ENCODE peak calls at places on chromosomes 3 and 15, in six cellular contexts. M is HL-60, L is GM12878, U is mammary epithelial cell, A is GM12864, S is AG04450. K is an unnamed sample.

GRCh38 chr3:121883507-121883906 is 10.7 kb upstream of the SLC15A2 start:
- DNase-seq in M (no peak), L (no peak), U (peak), A (peak), S (no peak), K (no peak)

GRCh38 chr3:138206196-138206595 is 19.1 kb downstream of the ARMC8 start:
- DNase-seq in M (no peak), L (no peak), U (no peak), A (no peak), S (no peak), K (no peak)

GRCh38 chr3:86029590-86029989 is 961.4 kb downstream of the VGLL3 start:
- DNase-seq in M (no peak), L (no peak), U (peak), A (no peak), S (no peak), K (no peak)

GRCh38 chr3:143171141-143171651 is 51.6 kb downstream of the CHST2 start:
- DNase-seq in M (peak), L (peak), U (peak), A (peak), S (peak), K (peak)

GRCh38 chr3:64093825-64094712 is 70.8 kb upstream of the PSMD6 start:
- DNase-seq in M (no peak), L (no peak), U (no peak), A (no peak), S (no peak), K (no peak)

GRCh38 chr3:10798600-10799367 is 17.2 kb upstream of the SLC6A11 start:
- DNase-seq in M (no peak), L (no peak), U (peak), A (no peak), S (no peak), K (no peak)

GRCh38 chr3:138935864-138936762 is 10.8 kb downstream of the FOXL2 start:
- DNase-seq in M (peak), L (no peak), U (peak), A (no peak), S (no peak), K (peak)

GRCh38 chr3:46946856-46947544 is 29.5 kb downstream of the CCDC12 start:
- DNase-seq in M (no peak), L (no peak), U (peak), A (no peak), S (no peak), K (no peak)

GRCh38 chr15:89475688-89476087 is 20.7 kb downstream of the RHCG start:
- DNase-seq in M (no peak), L (no peak), U (no peak), A (no peak), S (no peak), K (no peak)

GRCh38 chr3:52663098-52663497 is 22.6 kb downstream of the PBRM1 start:
- DNase-seq in M (no peak), L (no peak), U (no peak), A (no peak), S (no peak), K (no peak)

GRCh38 chr3:47314056-47314764 is 31.5 kb downstream of the KLHL18 start:
- DNase-seq in M (no peak), L (no peak), U (no peak), A (no peak), S (no peak), K (no peak)

GRCh38 chr15:93467327-93467726 is 378.3 kb upstream of the RGMA start:
- DNase-seq in M (no peak), L (no peak), U (peak), A (no peak), S (no peak), K (no peak)

GRCh38 chr3:19348500-19348899 is 200.2 kb downstream of the KCNH8 start:
- DNase-seq in M (no peak), L (no peak), U (no peak), A (no peak), S (no peak), K (no peak)

GRCh38 chr15:24777307-24777706 is 101.7 kb downstream of the NPAP1 start:
- DNase-seq in M (no peak), L (no peak), U (no peak), A (no peak), S (no peak), K (no peak)

GRCh38 chr15:71634820-71635219 is 175.5 kb upstream of the NR2E3 start:
- DNase-seq in M (no peak), L (no peak), U (no peak), A (no peak), S (no peak), K (no peak)

GRCh38 chr3:33218446-33219174 is at the start of gene SUSD5:
- DNase-seq in M (no peak), L (no peak), U (peak), A (no peak), S (no peak), K (peak)

GRCh38 chr15:43769584-43770228 is 7.1 kb downstream of the ELL3 start:
- DNase-seq in M (peak), L (no peak), U (peak), A (no peak), S (peak), K (no peak)

GRCh38 chr3:50324351-50325144 is 2.0 kb upstream of the HYAL2 start:
- DNase-seq in M (peak), L (no peak), U (peak), A (no peak), S (peak), K (no peak)

GRCh38 chr3:126523745-126524428 is at the start of gene CHST13:
- DNase-seq in M (peak), L (no peak), U (peak), A (no peak), S (no peak), K (no peak)

GRCh38 chr15:82778755-82779154 is 27.1 kb downstream of the FSD2 start:
- DNase-seq in M (no peak), L (no peak), U (no peak), A (no peak), S (no peak), K (no peak)

GRCh38 chr15:57415559-57415958 is 39.3 kb downstream of the CGNL1 start:
- DNase-seq in M (no peak), L (no peak), U (no peak), A (no peak), S (no peak), K (no peak)

GRCh38 chr3:128343287-128344045 is 123.2 kb downstream of the DNAJB8 start:
- DNase-seq in M (no peak), L (no peak), U (peak), A (no peak), S (peak), K (no peak)

GRCh38 chr3:144129536-144130214 is 158.1 kb downstream of the DIPK2A start:
- DNase-seq in M (no peak), L (no peak), U (no peak), A (no peak), S (no peak), K (no peak)

GRCh38 chr3:135271562-135272290 is 476.7 kb downstream of the EPHB1 start:
- DNase-seq in M (no peak), L (no peak), U (no peak), A (no peak), S (no peak), K (no peak)

GRCh38 chr3:184771158-184771730 is 40.7 kb upstream of the VPS8 start:
- DNase-seq in M (no peak), L (no peak), U (no peak), A (no peak), S (no peak), K (no peak)

GRCh38 chr3:132730891-132731580 is 8.8 kb upstream of the NPHP3 start:
- DNase-seq in M (peak), L (no peak), U (peak), A (no peak), S (no peak), K (peak)
- H3K4me3 ChIP-seq in M (no peak), L (no peak), U (no peak), A (no peak), S (no peak), K (no peak)

GRCh38 chr15:41115652-41116115 is 396 bp downstream of the INO80 start:
- DNase-seq in M (peak), L (no peak), U (peak), A (no peak), S (peak), K (peak)
- H3K4me3 ChIP-seq in M (peak), L (peak), U (peak), A (peak), S (peak), K (peak)

GRCh38 chr3:15997274-15997943 is 177.1 kb upstream of the GALNT15 start:
- DNase-seq in M (no peak), L (peak), U (no peak), A (peak), S (no peak), K (peak)
- H3K4me3 ChIP-seq in M (no peak), L (no peak), U (no peak), A (no peak), S (no peak), K (no peak)

GRCh38 chr15:85792872-85793621 is 1.7 kb downstream of the KLHL25 start:
- DNase-seq in M (no peak), L (no peak), U (peak), A (no peak), S (no peak), K (no peak)

GRCh38 chr15:85794598-85795319 is at the start of gene KLHL25:
- DNase-seq in M (peak), L (peak), U (peak), A (peak), S (peak), K (peak)

GRCh38 chr15:85793641-85794597 is 806 bp downstream of the KLHL25 start:
- DNase-seq in M (peak), L (no peak), U (peak), A (no peak), S (no peak), K (peak)

GRCh38 chr15:85795669-85796305 is 1.1 kb upstream of the KLHL25 start:
- DNase-seq in M (no peak), L (no peak), U (no peak), A (no peak), S (no peak), K (no peak)

DNA sequence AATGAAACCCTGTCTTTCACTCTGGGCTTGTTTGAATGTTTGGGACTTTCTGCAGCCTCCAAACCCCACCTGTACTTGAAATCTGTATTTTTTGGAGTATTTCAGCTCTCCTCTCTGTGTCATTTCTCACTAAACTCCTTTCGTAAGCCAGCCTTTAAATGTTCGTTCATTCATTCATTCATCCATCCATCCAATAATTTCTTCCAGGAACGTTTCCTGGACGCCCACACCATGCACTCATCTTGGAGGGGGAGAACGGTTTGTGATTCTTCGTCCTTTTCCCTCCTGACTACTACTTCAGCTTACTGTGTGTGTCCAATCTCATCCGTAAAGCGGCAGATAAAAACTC is 569 bp upstream of the KLHL25 start:
- DNase-seq in M (no peak), L (no peak), U (no peak), A (no peak), S (no peak), K (no peak)
- H3K4me3 ChIP-seq in M (peak), L (peak), U (peak), A (peak), S (peak), K (peak)

DNA sequence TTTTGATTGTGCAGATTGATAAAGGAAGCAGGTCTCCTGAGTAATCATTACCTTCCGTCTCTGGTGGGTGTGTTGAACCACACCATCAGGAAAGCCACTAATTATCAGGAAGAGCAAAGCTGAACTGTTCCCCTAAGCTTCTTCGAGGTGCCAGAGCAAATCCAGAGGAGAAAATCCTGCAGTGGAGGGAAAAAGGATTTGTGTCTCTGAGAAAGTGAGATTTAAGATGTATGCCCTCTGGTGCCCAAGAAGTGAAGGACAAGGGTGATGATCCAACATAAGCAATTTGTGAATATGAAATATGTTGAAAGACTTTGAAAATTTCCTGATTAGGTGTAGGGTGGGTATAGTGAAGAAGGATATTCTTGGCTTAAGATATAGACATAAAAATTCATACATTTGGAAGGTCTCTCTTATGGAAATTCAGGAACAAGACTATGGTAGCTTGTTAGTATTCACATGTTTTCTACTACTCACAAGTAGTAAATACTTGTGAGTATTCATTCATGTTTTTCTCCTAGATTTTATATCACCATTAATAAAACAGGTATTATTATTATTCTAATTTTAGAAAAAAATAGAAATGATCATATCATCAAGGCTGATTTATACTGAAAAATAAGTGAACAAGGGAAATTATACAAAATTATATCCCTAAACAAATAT is 34.8 kb downstream of the COMMD2 start:
- DNase-seq in M (peak), L (no peak), U (peak), A (no peak), S (peak), K (no peak)
- H3K4me3 ChIP-seq in M (no peak), L (no peak), U (no peak), A (peak), S (no peak), K (no peak)

DNA sequence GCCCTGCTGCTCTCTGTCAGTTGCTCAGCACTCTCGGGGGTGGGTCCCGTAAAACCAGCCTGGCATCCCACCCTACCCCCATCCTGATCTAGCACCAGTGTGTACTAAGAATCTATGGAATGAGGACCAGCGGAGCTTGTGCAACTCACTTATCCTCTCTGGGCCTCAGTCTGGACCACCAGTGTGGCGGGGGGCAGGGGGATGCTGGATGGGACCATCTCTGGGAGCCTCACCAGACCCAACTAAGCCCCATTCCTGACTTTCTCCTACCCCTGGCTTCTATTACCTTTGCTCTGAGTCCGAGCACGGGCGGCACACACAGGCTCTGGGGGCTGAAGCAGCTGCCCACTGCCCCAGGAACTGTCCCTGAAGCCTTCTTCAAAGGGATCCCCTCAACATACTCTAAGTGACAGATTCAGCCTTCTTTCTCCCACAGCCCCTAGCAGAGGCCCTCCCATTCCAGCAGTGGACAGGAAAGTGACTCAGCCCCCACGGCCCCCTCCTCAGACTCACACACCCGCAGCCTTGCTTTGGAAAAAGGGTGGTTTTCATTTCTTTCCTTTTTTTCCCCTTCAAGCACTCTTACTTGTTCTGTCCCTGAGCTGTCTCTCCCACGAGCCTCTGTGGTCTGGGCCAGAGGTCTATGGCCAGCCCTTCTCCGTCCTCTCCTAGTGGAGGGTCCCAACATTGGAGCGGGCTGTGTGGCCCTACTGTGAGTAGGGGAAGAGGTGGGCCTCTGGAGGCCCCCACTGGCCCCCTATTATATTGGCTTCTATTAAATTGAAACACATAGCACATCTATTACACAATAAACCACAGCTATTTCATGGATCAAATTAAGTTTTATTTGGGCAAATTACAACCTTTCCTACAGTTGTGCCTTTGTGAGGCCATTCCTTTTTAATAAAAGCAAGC is 100.3 kb downstream of the SMAD6 start:
- DNase-seq in M (no peak), L (no peak), U (no peak), A (no peak), S (no peak), K (no peak)
- H3K4me3 ChIP-seq in M (no peak), L (no peak), U (no peak), A (no peak), S (no peak), K (no peak)

K was measured in GM06990.